ENCODE peak calls at places on chromosome 14, in seven cellular contexts. M, R, Z, T, C, N and A are unnamed samples.

GRCh38 chr14:71321556-71322315 is 414.5 kb downstream of the PCNX1 start:
- DNase-seq in M (peak; percentile 55), R (peak; percentile 69), Z (peak; percentile 66), T (peak; percentile 44), C (peak; percentile 79), N (peak; percentile 25), A (no peak)

GRCh38 chr14:37638599-37638998 is 43.2 kb downstream of the TTC6 start:
- DNase-seq in M (no peak), R (no peak), Z (no peak), T (no peak), C (no peak), N (no peak), A (no peak)

GRCh38 chr14:43898709-43899108 is 608.4 kb downstream of the FSCB start:
- DNase-seq in M (no peak), R (no peak), Z (no peak), T (no peak), C (peak; percentile 1), N (no peak), A (no peak)

GRCh38 chr14:103279129-103280025 is 54.7 kb upstream of the EIF5 start:
- DNase-seq in M (no peak), R (peak; percentile 42), Z (peak; percentile 74), T (no peak), C (no peak), N (no peak), A (no peak)

GRCh38 chr14:54686219-54686870 is 119.4 kb downstream of the SAMD4A start:
- DNase-seq in M (peak; percentile 92), R (no peak), Z (peak; percentile 89), T (no peak), C (peak; percentile 95), N (peak; percentile 80), A (peak; percentile 67)

GRCh38 chr14:61611880-61612630 is 83.3 kb upstream of the HIF1A start:
- DNase-seq in M (peak; percentile 70), R (no peak), Z (no peak), T (no peak), C (peak; percentile 42), N (no peak), A (no peak)

GRCh38 chr14:104104006-104104901 is 18.8 kb downstream of the ASPG start:
- DNase-seq in M (no peak), R (no peak), Z (peak; percentile 84), T (no peak), C (no peak), N (no peak), A (peak; percentile 49)

GRCh38 chr14:36454599-36455240 is 65.3 kb downstream of the NKX2-1 start:
- DNase-seq in M (no peak), R (peak; percentile 51), Z (no peak), T (no peak), C (no peak), N (no peak), A (no peak)

GRCh38 chr14:99817331-99817730 is 24.1 kb downstream of the EML1 start:
- DNase-seq in M (no peak), R (no peak), Z (no peak), T (no peak), C (no peak), N (no peak), A (no peak)

GRCh38 chr14:103669370-103669769 is 40.4 kb downstream of the KLC1 start:
- DNase-seq in M (no peak), R (no peak), Z (no peak), T (no peak), C (no peak), N (no peak), A (no peak)

GRCh38 chr14:25010471-25010870 is 39.5 kb downstream of the STXBP6 start:
- DNase-seq in M (no peak), R (no peak), Z (no peak), T (no peak), C (no peak), N (no peak), A (no peak)

GRCh38 chr14:36333106-36333505 is 12.7 kb upstream of the MBIP start:
- DNase-seq in M (no peak), R (no peak), Z (no peak), T (no peak), C (no peak), N (no peak), A (no peak)

GRCh38 chr14:66206554-66206953 is 279.6 kb upstream of the CCDC196 start:
- DNase-seq in M (no peak), R (no peak), Z (no peak), T (no peak), C (no peak), N (no peak), A (no peak)

GRCh38 chr14:70808023-70808401 is 1.3 kb downstream of the MAP3K9 start:
- DNase-seq in M (no peak), R (peak; percentile 79), Z (no peak), T (no peak), C (no peak), N (no peak), A (no peak)

GRCh38 chr14:92586001-92586947 is 72.7 kb downstream of the RIN3 start:
- DNase-seq in M (peak; percentile 97), R (no peak), Z (peak; percentile 80), T (peak; percentile 45), C (peak; percentile 96), N (peak; percentile 79), A (no peak)

GRCh38 chr14:92586966-92587365 is 73.4 kb downstream of the RIN3 start:
- DNase-seq in M (no peak), R (no peak), Z (no peak), T (no peak), C (no peak), N (no peak), A (no peak)

GRCh38 chr14:92590941-92591340 is 77.4 kb downstream of the RIN3 start:
- DNase-seq in M (no peak), R (no peak), Z (no peak), T (no peak), C (no peak), N (no peak), A (no peak)

GRCh38 chr14:92591346-92591745 is 77.8 kb downstream of the RIN3 start:
- DNase-seq in M (no peak), R (no peak), Z (no peak), T (no peak), C (no peak), N (no peak), A (no peak)

GRCh38 chr14:92589213-92589852 is 75.8 kb downstream of the RIN3 start:
- DNase-seq in M (peak; percentile 51), R (peak; percentile 45), Z (no peak), T (no peak), C (peak; percentile 56), N (peak; percentile 37), A (no peak)
- TF ChIP-seq CTCF in M (peak; percentile 29), R (peak; percentile 52), Z (peak; percentile 56), T (peak; percentile 50), C (peak; percentile 57), N (peak; percentile 14), A (no peak)

GRCh38 chr14:68318788-68319187 is 474.1 kb downstream of the ZFP36L1 start:
- DNase-seq in M (no peak), R (no peak), Z (no peak), T (no peak), C (no peak), N (no peak), A (no peak)

GRCh38 chr14:68320495-68320894 is 472.4 kb downstream of the ZFP36L1 start:
- DNase-seq in M (no peak), R (no peak), Z (no peak), T (no peak), C (no peak), N (no peak), A (no peak)

GRCh38 chr14:68325267-68325807 is 467.5 kb downstream of the ZFP36L1 start:
- DNase-seq in M (no peak), R (no peak), Z (no peak), T (no peak), C (no peak), N (no peak), A (no peak)

GRCh38 chr14:68327231-68327630 is 465.6 kb downstream of the ZFP36L1 start:
- DNase-seq in M (no peak), R (no peak), Z (no peak), T (no peak), C (no peak), N (no peak), A (no peak)

GRCh38 chr14:68322970-68323620 is 469.8 kb downstream of the ZFP36L1 start:
- DNase-seq in M (no peak), R (no peak), Z (no peak), T (no peak), C (no peak), N (no peak), A (no peak)
- H3K4me3 ChIP-seq in M (no peak overlapping the region), R (no peak overlapping the region), Z (no peak overlapping the region), T (no peak overlapping the region), C (no peak overlapping the region), N (no peak overlapping the region), A (no peak overlapping the region)

GRCh38 chr14:30873308-30874119 is 845 bp upstream of the COCH start:
- DNase-seq in M (no peak), R (no peak), Z (no peak), T (no peak), C (no peak), N (no peak), A (no peak)

GRCh38 chr14:30872602-30873001 is 1.8 kb upstream of the COCH start:
- DNase-seq in M (no peak), R (peak; percentile 10), Z (no peak), T (no peak), C (no peak), N (no peak), A (no peak)

GRCh38 chr14:30874999-30875787 is 834 bp downstream of the COCH start:
- DNase-seq in M (no peak), R (peak; percentile 50), Z (peak; percentile 66), T (no peak), C (no peak), N (no peak), A (no peak)

GRCh38 chr14:30875788-30876053 is 1.4 kb downstream of the COCH start:
- DNase-seq in M (no peak), R (peak; percentile 50), Z (no peak), T (no peak), C (no peak), N (no peak), A (no peak)

DNA sequence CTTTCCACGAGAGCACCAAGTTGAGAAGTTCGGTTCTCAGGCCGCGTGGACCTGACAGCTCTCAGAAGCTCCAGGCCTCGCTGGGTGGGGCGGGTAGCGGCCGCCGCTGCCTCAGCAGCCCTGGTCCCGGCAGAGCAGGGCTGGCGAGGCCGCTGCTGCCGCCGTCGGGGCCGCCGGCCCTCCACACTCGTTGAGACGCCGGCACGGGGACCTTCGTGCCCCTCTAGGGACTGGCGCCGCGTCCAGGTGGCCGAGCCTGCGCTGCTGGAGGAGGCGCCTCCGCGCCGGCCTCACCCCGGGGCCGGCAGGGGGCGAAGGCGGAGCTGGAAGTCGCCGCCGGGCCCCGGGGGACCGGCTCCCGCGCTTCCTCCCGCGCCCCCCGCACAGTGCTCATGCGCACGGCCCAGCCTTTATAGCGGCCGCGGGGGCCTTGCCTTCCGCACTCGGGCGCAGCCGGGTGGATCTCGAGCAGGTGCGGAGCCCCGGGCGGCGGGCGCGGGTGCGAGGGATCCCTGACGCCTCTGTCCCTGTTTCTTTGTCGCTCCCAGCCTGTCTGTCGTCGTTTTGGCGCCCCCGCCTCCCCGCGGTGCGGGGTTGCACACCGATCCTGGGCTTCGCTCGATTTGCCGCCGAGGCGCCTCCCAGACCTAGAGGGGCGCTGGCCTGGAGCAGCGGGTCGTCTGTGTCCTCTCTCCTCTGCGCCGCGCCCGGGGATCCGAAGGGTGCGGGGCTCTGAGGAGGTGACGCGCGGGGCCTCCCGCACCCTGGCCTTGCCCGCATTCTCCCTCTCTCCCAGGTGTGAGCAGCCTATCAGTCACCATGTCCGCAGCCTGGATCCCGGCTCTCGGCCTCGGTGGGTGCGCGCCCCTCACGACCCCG is at the start of gene COCH:
- DNase-seq in M (no peak), R (peak; percentile 86), Z (peak; percentile 88), T (no peak), C (no peak), N (no peak), A (peak; percentile 18)
- TF ChIP-seq CTCF in M (no peak), R (peak; percentile 46), Z (no peak), T (no peak), C (no peak), N (no peak), A (no peak)

GRCh38 chr14:76828339-76829015 is 2.3 kb downstream of the LRRC74A start:
- DNase-seq in M (peak; percentile 21), R (no peak), Z (no peak), T (no peak), C (peak; percentile 18), N (no peak), A (no peak)
- H3K4me3 ChIP-seq in M (peak overlapping the region; percentile 26), R (no peak overlapping the region), Z (peak overlapping the region; percentile 63), T (no peak overlapping the region), C (peak overlapping the region; percentile 27), N (peak overlapping the region; percentile 2), A (peak overlapping the region; percentile 41)